ENCODE peak calls at places on chromosomes 16 and 17, in ten cellular contexts. N is choroid plexus epithelial cell, H is coronary artery, J is Panc1, S is foreskin fibroblast, Z is neural progenitor cell, O is lower lobe of right lung, C is stomach, Y is MM.1S, Q is WTC11. F is an unnamed sample.

GRCh38 chr17:77353684-77354419 is 213.1 kb downstream of the SEC14L1 start:
- DNase-seq in H (peak), Z (no peak), N (no peak), S (peak), Q (no peak), C (peak), J (no peak), O (no peak), Y (no peak), F (no peak)

GRCh38 chr17:46152423-46152822 is 40.8 kb downstream of the KANSL1 start:
- DNase-seq in H (no peak), O (no peak), Z (no peak), C (no peak), J (no peak), Q (no peak), Y (peak), N (no peak), S (no peak), F (no peak)

GRCh38 chr17:17823433-17824118 is 13.2 kb downstream of the SREBF1 start:
- DNase-seq in Q (peak), N (peak), Y (peak), J (no peak), S (peak), H (peak), O (peak), Z (peak), C (peak), F (no peak)

GRCh38 chr17:79871131-79871530 is 31.9 kb upstream of the CBX4 start:
- DNase-seq in Z (no peak), N (no peak), O (peak), J (no peak), H (no peak), Y (no peak), C (no peak), S (no peak), Q (no peak), F (no peak)

GRCh38 chr16:85616608-85617311 is 3.6 kb downstream of the GSE1 start:
- DNase-seq in Q (no peak), O (peak), Z (no peak), N (peak), J (no peak), H (no peak), Y (no peak), C (peak), S (no peak), F (peak)

GRCh38 chr16:66927918-66928649 is 2.7 kb upstream of the RRAD start:
- DNase-seq in Z (no peak), J (no peak), H (no peak), N (no peak), Q (no peak), Y (no peak), S (peak), C (no peak), O (no peak), F (no peak)

GRCh38 chr16:69499541-69500255 is 66.1 kb upstream of the NFAT5 start:
- DNase-seq in Q (no peak), H (no peak), Z (no peak), S (no peak), C (no peak), Y (no peak), N (no peak), O (no peak), J (no peak), F (no peak)

GRCh38 chr16:24999856-25000447 is 15.2 kb downstream of the ARHGAP17 start:
- DNase-seq in S (no peak), Z (no peak), H (peak), C (peak), J (no peak), Y (no peak), O (no peak), Q (no peak), N (peak), F (no peak)

GRCh38 chr16:12803203-12804093 is at the start of gene CPPED1:
- DNase-seq in Y (peak), N (peak), Z (peak), Q (peak), S (peak), H (peak), O (peak), J (peak), C (peak), F (peak)

GRCh38 chr17:7224110-7224509 is 4.4 kb downstream of the ACADVL start:
- DNase-seq in Q (no peak), Z (no peak), Y (no peak), N (no peak), C (no peak), O (no peak), H (no peak), J (no peak), S (no peak), F (no peak)

GRCh38 chr17:68480885-68481284 is 23.6 kb upstream of the WIPI1 start:
- DNase-seq in Y (peak), O (no peak), Z (no peak), N (no peak), Q (no peak), C (no peak), H (no peak), J (no peak), S (no peak), F (no peak)

GRCh38 chr17:47704781-47705180 is 10.8 kb downstream of the TBKBP1 start:
- DNase-seq in O (peak), H (no peak), J (no peak), Z (no peak), Q (no peak), C (no peak), S (no peak), N (no peak), Y (no peak), F (no peak)

GRCh38 chr17:45791041-45791582 is 7.0 kb downstream of the CRHR1 start:
- DNase-seq in C (no peak), H (no peak), N (no peak), S (no peak), J (no peak), O (no peak), Z (no peak), Q (no peak), Y (no peak), F (no peak)

GRCh38 chr17:6178959-6179358 is 108.8 kb downstream of the WSCD1 start:
- DNase-seq in Z (no peak), J (no peak), Q (no peak), Y (no peak), N (no peak), C (no peak), S (no peak), H (no peak), O (no peak), F (no peak)

DNA sequence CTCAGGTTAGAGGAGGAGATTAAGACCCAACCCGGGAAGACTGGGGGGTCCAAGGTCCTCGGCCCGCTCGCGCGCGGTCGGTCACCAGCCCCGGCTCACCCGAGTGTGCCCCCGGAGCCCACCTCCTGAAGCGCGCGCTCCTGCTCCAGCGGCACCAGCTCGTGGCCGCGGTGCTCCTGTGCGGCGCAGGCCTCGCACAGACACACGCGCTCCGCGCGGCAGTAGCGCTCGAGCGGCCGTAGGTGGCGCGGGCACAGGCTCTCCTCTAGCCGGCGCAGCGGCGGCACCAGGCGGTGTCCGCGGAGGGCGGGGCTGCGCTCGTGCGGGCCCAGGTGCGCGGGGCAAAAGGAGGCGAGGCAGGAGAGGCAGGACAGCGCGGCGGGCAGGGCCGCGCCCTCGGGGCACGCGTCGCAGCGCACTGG is 618 bp downstream of the TRIM47 start:
- DNase-seq in H (no peak), O (peak), C (peak), J (no peak), Y (peak), Q (peak), N (peak), S (peak), Z (peak), F (no peak)
- TF ChIP-seq CTCF in H (no peak), O (peak), C (no peak), J (no peak), Y (peak), Q (no peak), N (peak), S (peak), Z (peak), F (peak)

DNA sequence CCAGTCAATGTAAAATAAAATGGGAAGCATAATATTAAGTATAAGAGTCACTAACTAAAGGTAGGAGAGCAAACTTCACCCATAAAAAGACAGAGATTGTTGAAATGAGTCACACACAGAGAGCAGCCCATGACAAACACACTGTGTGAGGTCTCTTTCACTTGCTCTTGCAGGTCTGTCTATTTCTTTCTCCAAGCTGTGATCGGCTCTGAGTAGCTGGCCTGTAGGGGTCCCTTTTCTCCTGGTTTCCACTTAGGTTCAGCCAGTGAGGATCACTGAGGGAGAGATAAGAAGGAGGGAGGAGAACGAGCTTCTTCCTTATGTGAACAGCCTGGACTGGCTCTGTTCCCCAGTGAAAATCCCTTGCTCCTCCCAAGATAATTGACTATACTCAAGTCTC is 133.7 kb upstream of the HS3ST3A1 start:
- DNase-seq in C (no peak), S (peak), Q (peak), O (no peak), N (no peak), Z (peak), Y (no peak), J (no peak), H (no peak), F (no peak)
- TF ChIP-seq CTCF in C (no peak), S (peak), Q (no peak), O (no peak), N (peak), Z (peak), Y (no peak), J (no peak), H (no peak), F (no peak)

GRCh38 chr16:57519796-57520360 is 16.5 kb downstream of the CCDC102A start:
- DNase-seq in N (peak), O (peak), J (peak), Y (peak), Z (peak), H (peak), S (peak), C (peak), Q (peak), F (peak)
- TF ChIP-seq CTCF in N (peak), O (peak), J (peak), Y (peak), Z (peak), H (peak), S (peak), C (no peak), Q (peak), F (peak)

DNA sequence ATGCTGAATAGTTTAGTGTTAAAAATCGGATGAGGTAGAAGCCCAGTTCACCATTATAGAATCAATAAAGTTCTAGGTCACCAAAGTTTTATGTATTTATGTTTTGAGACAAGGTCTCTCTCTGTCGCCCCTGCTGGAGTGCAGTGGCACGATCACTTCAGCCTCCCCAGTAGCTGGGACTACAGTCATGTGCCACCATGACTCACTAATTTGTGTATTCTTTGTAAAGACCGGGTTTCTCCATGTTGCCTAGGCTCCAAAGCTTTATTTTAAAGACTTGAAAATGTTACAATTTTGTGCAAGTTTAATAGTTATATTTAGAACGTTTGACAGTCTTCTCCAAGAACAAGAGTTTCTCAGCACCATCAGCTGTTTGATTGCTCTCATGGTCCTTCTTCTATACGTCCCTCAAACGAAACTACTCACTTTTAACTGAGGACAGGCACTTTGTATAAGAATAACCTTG is 32.1 kb downstream of the NDE1 start:
- DNase-seq in J (peak), Q (peak), S (peak), Y (no peak), C (peak), N (peak), Z (peak), H (no peak), O (peak), F (peak)
- TF ChIP-seq CTCF in J (no peak), Q (no peak), S (peak), Y (peak), C (no peak), N (peak), Z (peak), H (no peak), O (peak), F (peak)

GRCh38 chr17:43572368-43572980 is 26.3 kb upstream of the ETV4 start:
- DNase-seq in H (no peak), Y (no peak), N (no peak), C (no peak), S (no peak), Z (no peak), Q (no peak), O (no peak), J (no peak), F (no peak)
- TF ChIP-seq CTCF in H (no peak), Y (no peak), N (no peak), C (no peak), S (no peak), Z (no peak), Q (no peak), O (no peak), J (no peak), F (no peak)

DNA sequence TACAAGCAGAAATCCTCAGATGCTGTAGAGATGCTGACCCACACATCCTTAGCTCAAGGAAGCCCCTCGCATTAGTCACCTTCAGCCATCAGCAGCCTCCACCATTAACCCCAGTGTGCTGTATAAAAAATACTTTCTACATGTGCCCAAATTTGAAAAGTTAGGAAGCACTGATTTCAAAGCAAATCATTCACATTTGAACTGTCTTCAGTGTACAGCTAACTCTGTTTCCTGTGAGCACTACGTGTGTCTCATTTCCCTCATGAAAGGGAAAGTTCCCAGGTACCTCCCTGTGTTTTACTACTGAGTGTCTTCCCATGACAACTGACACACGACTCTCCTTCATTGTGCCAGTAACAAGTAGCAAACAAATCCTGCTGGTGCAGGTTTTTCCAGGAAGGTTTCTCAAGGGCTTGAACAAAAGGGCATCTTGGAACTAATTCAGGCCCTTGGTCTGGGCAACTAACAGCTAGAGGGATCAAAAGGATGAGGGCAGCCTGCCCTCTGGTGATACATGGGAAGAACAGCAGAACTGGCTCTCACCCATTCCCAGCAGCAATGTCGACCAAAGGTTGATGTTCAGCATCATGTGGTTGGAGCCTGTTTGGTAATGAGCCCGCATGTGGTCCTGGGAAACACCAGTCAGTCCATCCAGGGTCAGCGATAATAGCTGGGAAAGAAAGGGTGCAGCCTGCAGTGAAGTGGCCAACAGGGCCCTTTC is 4.0 kb downstream of the SLC35B1 start:
- DNase-seq in C (no peak), O (no peak), S (peak), N (peak), Z (peak), Q (peak), H (no peak), J (peak), Y (peak), F (peak)
- TF ChIP-seq CTCF in C (no peak), O (peak), S (peak), N (peak), Z (peak), Q (no peak), H (peak), J (peak), Y (peak), F (peak)

F was measured in HL-60.